ENCODE peak calls at places on chromosomes 7 and 10, in four cellular contexts. One of them, this sample, is unnamed.

GRCh38 chr7:32516551-32517082 is 21.3 kb downstream of the AVL9 start:
- DNase-seq in transverse colon: peak; percentile 15
- DNase-seq in HepG2: no peak
- DNase-seq in HCT116: no peak
- DNase-seq in this sample: no peak

GRCh38 chr7:9091282-9091681 is 657.9 kb downstream of the NXPH1 start:
- DNase-seq in transverse colon: no peak
- DNase-seq in HepG2: no peak
- DNase-seq in HCT116: no peak
- DNase-seq in this sample: no peak

GRCh38 chr10:10394933-10395658 is 622.6 kb upstream of the CELF2 start:
- DNase-seq in transverse colon: no peak
- DNase-seq in HepG2: no peak
- DNase-seq in HCT116: no peak
- DNase-seq in this sample: no peak

GRCh38 chr7:73829921-73830617 is 727 bp upstream of the CLDN4 start:
- DNase-seq in transverse colon: peak; percentile 81
- DNase-seq in HepG2: peak; percentile 86
- DNase-seq in HCT116: no peak
- DNase-seq in this sample: peak; percentile 44

GRCh38 chr10:14578060-14578952 is 196.4 kb downstream of the FAM107B start:
- DNase-seq in transverse colon: no peak
- DNase-seq in HepG2: peak; percentile 90
- DNase-seq in HCT116: no peak
- DNase-seq in this sample: no peak

GRCh38 chr7:25260862-25261454 is 32.7 kb upstream of the NPVF start:
- DNase-seq in transverse colon: no peak
- DNase-seq in HepG2: no peak
- DNase-seq in HCT116: no peak
- DNase-seq in this sample: no peak

GRCh38 chr7:36723951-36724664 is at the start of gene AOAH:
- DNase-seq in transverse colon: peak; percentile 68
- DNase-seq in HepG2: no peak
- DNase-seq in HCT116: no peak
- DNase-seq in this sample: no peak

GRCh38 chr10:31873724-31874123 is 54.9 kb downstream of the ARHGAP12 start:
- DNase-seq in transverse colon: no peak
- DNase-seq in HepG2: no peak
- DNase-seq in HCT116: no peak
- DNase-seq in this sample: no peak

GRCh38 chr10:7161484-7162283 is 249.2 kb downstream of the SFMBT2 start:
- DNase-seq in transverse colon: no peak
- DNase-seq in HepG2: no peak
- DNase-seq in HCT116: no peak
- DNase-seq in this sample: no peak

GRCh38 chr7:97555845-97556431 is 175.9 kb upstream of the TAC1 start:
- DNase-seq in transverse colon: no peak
- DNase-seq in HepG2: no peak
- DNase-seq in HCT116: no peak
- DNase-seq in this sample: no peak

GRCh38 chr10:119491941-119492340 is 50.6 kb downstream of the RGS10 start:
- DNase-seq in transverse colon: no peak
- DNase-seq in HepG2: no peak
- DNase-seq in HCT116: no peak
- DNase-seq in this sample: no peak

GRCh38 chr7:155581107-155581830 is 34.9 kb upstream of the CNPY1 start:
- DNase-seq in transverse colon: no peak
- DNase-seq in HepG2: no peak
- DNase-seq in HCT116: no peak
- DNase-seq in this sample: no peak

GRCh38 chr7:149455175-149455950 is 5.5 kb downstream of the ZNF777 start:
- DNase-seq in transverse colon: no peak
- DNase-seq in HepG2: no peak
- DNase-seq in HCT116: no peak
- DNase-seq in this sample: peak; percentile 3

GRCh38 chr7:1349351-1349761 is 109.9 kb downstream of the MICALL2 start:
- DNase-seq in transverse colon: no peak
- DNase-seq in HepG2: no peak
- DNase-seq in HCT116: no peak
- DNase-seq in this sample: no peak

GRCh38 chr10:108785011-108785410 is 1138.3 kb downstream of the XPNPEP1 start:
- DNase-seq in transverse colon: no peak
- DNase-seq in HepG2: no peak
- DNase-seq in HCT116: no peak
- DNase-seq in this sample: no peak

GRCh38 chr10:125564570-125564969 is 118.4 kb downstream of the TEX36 start:
- DNase-seq in transverse colon: no peak
- DNase-seq in HepG2: no peak
- DNase-seq in HCT116: no peak
- DNase-seq in this sample: no peak

GRCh38 chr7:117143066-117143465 is 179.8 kb downstream of the WNT2 start:
- DNase-seq in transverse colon: no peak
- DNase-seq in HepG2: no peak
- DNase-seq in HCT116: no peak
- DNase-seq in this sample: no peak

GRCh38 chr7:41885748-41886147 is 182.9 kb upstream of the INHBA start:
- DNase-seq in transverse colon: no peak
- DNase-seq in HepG2: no peak
- DNase-seq in HCT116: no peak
- DNase-seq in this sample: no peak

GRCh38 chr7:130008941-130009847 is 42.0 kb downstream of the ZC3HC1 start:
- DNase-seq in transverse colon: peak; percentile 58
- DNase-seq in HepG2: peak; percentile 74
- DNase-seq in HCT116: peak; percentile 91
- DNase-seq in this sample: peak; percentile 53

GRCh38 chr10:77185696-77186095 is 451.9 kb downstream of the KCNMA1 start:
- DNase-seq in transverse colon: no peak
- DNase-seq in HepG2: no peak
- DNase-seq in HCT116: no peak
- DNase-seq in this sample: no peak

GRCh38 chr7:127713758-127714157 is 61.8 kb downstream of the SND1 start:
- DNase-seq in transverse colon: no peak
- DNase-seq in HepG2: no peak
- DNase-seq in HCT116: no peak
- DNase-seq in this sample: no peak

GRCh38 chr7:115274-115911 is 77.0 kb upstream of the FAM20C start:
- DNase-seq in transverse colon: no peak
- DNase-seq in HepG2: no peak
- DNase-seq in HCT116: no peak
- DNase-seq in this sample: no peak

GRCh38 chr10:28532223-28532508 is 752 bp upstream of the WAC start:
- DNase-seq in transverse colon: no peak
- DNase-seq in HepG2: peak; percentile 27
- DNase-seq in HCT116: no peak
- DNase-seq in this sample: no peak

GRCh38 chr7:155431711-155432110 is 26.2 kb upstream of the EN2 start:
- DNase-seq in transverse colon: no peak
- DNase-seq in HepG2: no peak
- DNase-seq in HCT116: no peak
- DNase-seq in this sample: no peak

GRCh38 chr7:127504715-127505114 is 80.7 kb downstream of the GCC1 start:
- DNase-seq in transverse colon: peak; percentile 12
- DNase-seq in HepG2: peak; percentile 22
- DNase-seq in HCT116: no peak
- DNase-seq in this sample: no peak

GRCh38 chr7:127474457-127474856 is 81.9 kb upstream of the ZNF800 start:
- DNase-seq in transverse colon: no peak
- DNase-seq in HepG2: no peak
- DNase-seq in HCT116: no peak
- DNase-seq in this sample: no peak

GRCh38 chr10:48710647-48711046 is 26.0 kb downstream of the WDFY4 start:
- DNase-seq in transverse colon: no peak
- DNase-seq in HepG2: no peak
- DNase-seq in HCT116: no peak
- DNase-seq in this sample: no peak

GRCh38 chr7:18566829-18567228 is 71.3 kb downstream of the HDAC9 start:
- DNase-seq in transverse colon: peak; percentile 15
- DNase-seq in HepG2: no peak
- DNase-seq in HCT116: no peak
- DNase-seq in this sample: no peak

GRCh38 chr10:106387063-106387462 is 777.4 kb downstream of the SORCS1 start:
- DNase-seq in transverse colon: no peak
- DNase-seq in HepG2: no peak
- DNase-seq in HCT116: no peak
- DNase-seq in this sample: no peak

GRCh38 chr10:122325235-122325634 is 49.3 kb upstream of the PLEKHA1 start:
- DNase-seq in transverse colon: no peak
- DNase-seq in HepG2: no peak
- DNase-seq in HCT116: no peak
- DNase-seq in this sample: no peak

GRCh38 chr10:90865400-90865799 is 6.4 kb upstream of the RPP30 start:
- DNase-seq in transverse colon: no peak
- DNase-seq in HepG2: no peak
- DNase-seq in HCT116: no peak
- DNase-seq in this sample: no peak

GRCh38 chr7:32164341-32164996 is 94.3 kb upstream of the PDE1C start:
- DNase-seq in transverse colon: peak; percentile 10
- DNase-seq in HepG2: peak; percentile 43
- DNase-seq in HCT116: peak; percentile 43
- DNase-seq in this sample: no peak

GRCh38 chr7:3309140-3309539 is 8.1 kb downstream of the SDK1 start:
- DNase-seq in transverse colon: no peak
- DNase-seq in HepG2: no peak
- DNase-seq in HCT116: no peak
- DNase-seq in this sample: no peak

GRCh38 chr7:98210513-98211220 is 572 bp upstream of the BHLHA15 start:
- DNase-seq in transverse colon: peak; percentile 24
- DNase-seq in HepG2: no peak
- DNase-seq in HCT116: no peak
- DNase-seq in this sample: no peak

GRCh38 chr10:107544706-107545520 is 380.4 kb upstream of the SORCS1 start:
- DNase-seq in transverse colon: no peak
- DNase-seq in HepG2: no peak
- DNase-seq in HCT116: no peak
- DNase-seq in this sample: no peak

GRCh38 chr7:155918720-155919399 is 106.6 kb upstream of the SHH start:
- DNase-seq in transverse colon: peak; percentile 72
- DNase-seq in HepG2: peak; percentile 66
- DNase-seq in HCT116: peak; percentile 60
- DNase-seq in this sample: no peak

DNA sequence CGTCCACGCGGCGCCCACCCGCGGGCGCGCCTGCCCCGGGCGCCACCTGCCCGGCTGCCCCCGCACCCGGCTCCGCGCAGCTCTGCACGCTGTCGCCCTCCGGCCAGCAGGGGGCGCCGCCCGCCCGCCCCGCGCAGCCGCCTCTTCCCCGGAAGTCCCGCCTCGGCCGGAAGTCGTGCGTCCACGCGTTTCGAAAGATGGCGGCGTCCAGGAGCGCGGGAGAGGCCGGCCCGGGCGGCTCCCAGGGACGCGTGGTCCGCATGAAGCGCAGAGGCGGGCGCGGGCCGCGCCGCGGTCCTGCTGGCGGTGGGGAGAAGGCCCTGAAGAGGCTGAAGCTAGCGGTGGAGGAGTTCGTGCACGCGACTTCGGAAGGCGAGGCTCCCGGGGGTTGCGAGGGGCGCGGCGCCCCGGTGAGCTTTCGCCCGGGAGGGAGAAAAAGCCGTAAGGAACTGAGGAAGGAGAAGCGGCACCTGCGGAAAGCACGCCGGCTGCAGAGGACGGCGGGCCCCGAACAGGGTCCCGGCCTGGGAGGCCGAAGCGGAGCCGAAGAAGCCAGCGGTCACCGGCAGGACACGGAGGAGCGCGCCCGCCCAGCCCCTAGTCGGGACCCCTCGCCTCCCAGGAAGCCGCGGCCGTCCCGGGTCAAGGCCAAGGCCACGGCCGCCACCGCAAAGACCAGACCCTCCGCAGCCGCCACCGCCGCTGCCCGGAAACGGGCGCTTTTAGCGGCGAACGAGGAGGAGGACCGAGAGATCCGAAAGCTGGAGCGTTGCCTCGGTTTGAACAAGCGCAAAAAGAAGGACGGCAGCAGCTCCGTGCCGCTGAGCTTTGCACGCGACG is at the start of gene NOM1:
- DNase-seq in transverse colon: peak; percentile 91
- DNase-seq in HepG2: peak; percentile 66
- DNase-seq in HCT116: peak; percentile 56
- DNase-seq in this sample: peak; percentile 75
- TF ChIP-seq POLR2AphosphoS5 in transverse colon: peak; percentile 79
- TF ChIP-seq POLR2AphosphoS5 in HepG2: peak; percentile 76
- TF ChIP-seq POLR2AphosphoS5 in HCT116: peak; percentile 89
- TF ChIP-seq POLR2AphosphoS5 in this sample: peak; percentile 60

GRCh38 chr7:44322631-44323363 is 2.6 kb downstream of the CAMK2B start:
- DNase-seq in transverse colon: no peak
- DNase-seq in HepG2: no peak
- DNase-seq in HCT116: no peak
- DNase-seq in this sample: no peak
- TF ChIP-seq POLR2A in transverse colon: no peak
- TF ChIP-seq POLR2A in HepG2: no peak
- TF ChIP-seq POLR2A in HCT116: no peak
- TF ChIP-seq POLR2A in this sample: no peak

DNA sequence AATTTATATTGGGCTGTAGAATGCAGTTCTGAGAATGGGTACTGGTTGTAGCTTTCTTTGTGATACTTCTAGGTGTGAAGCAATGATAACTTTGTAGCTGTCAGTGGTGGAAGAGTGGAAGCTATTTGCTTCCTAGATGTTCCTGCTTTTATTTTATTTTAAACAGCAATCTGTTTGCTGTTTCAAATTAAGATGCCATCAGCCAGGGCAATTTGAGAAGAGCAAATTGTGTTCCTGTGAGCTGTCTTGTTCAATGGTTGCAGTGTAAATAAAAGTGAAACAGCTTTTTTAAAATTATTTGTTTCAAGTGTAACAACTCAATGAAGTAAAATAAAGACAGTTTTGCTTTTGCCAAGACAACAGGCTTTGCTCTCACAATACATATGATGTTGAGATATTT is 150.8 kb upstream of the TMEM229A start:
- DNase-seq in transverse colon: no peak
- DNase-seq in HepG2: no peak
- DNase-seq in HCT116: no peak
- DNase-seq in this sample: no peak
- H3K27ac ChIP-seq in transverse colon: no peak overlapping the region
- H3K27ac ChIP-seq in HepG2: no peak overlapping the region
- H3K27ac ChIP-seq in HCT116: no peak overlapping the region
- H3K27ac ChIP-seq in this sample: no peak overlapping the region

GRCh38 chr7:118862733-118863132 is 638.2 kb downstream of the ANKRD7 start:
- DNase-seq in transverse colon: no peak
- DNase-seq in HepG2: no peak
- DNase-seq in HCT116: no peak
- DNase-seq in this sample: no peak

GRCh38 chr7:118863961-118864360 is 639.5 kb downstream of the ANKRD7 start:
- DNase-seq in transverse colon: no peak
- DNase-seq in HepG2: no peak
- DNase-seq in HCT116: no peak
- DNase-seq in this sample: no peak

GRCh38 chr7:118858651-118859149 is 634.2 kb downstream of the ANKRD7 start:
- DNase-seq in transverse colon: no peak
- DNase-seq in HepG2: no peak
- DNase-seq in HCT116: no peak
- DNase-seq in this sample: no peak

GRCh38 chr7:118861581-118861980 is 637.1 kb downstream of the ANKRD7 start:
- DNase-seq in transverse colon: no peak
- DNase-seq in HepG2: no peak
- DNase-seq in HCT116: no peak
- DNase-seq in this sample: no peak
- TF ChIP-seq POLR2AphosphoS5 in transverse colon: no peak
- TF ChIP-seq POLR2AphosphoS5 in HepG2: no peak
- TF ChIP-seq POLR2AphosphoS5 in HCT116: no peak
- TF ChIP-seq POLR2AphosphoS5 in this sample: no peak

GRCh38 chr7:141701489-141702046 is 398 bp downstream of the DENND11 start:
- DNase-seq in transverse colon: peak; percentile 59
- DNase-seq in HepG2: no peak
- DNase-seq in HCT116: no peak
- DNase-seq in this sample: peak; percentile 18
- TF ChIP-seq POLR2A in transverse colon: peak; percentile 42
- TF ChIP-seq POLR2A in HepG2: no peak
- TF ChIP-seq POLR2A in HCT116: no peak
- TF ChIP-seq POLR2A in this sample: no peak

This sample was measured in prostate gland.